ENCODE peak calls at places on chromosomes 1 and 21, in five cellular contexts. Y is activated naive CD4-positive, alpha-beta T cell treated with anti-CD3 and anti-CD28 coated beads, Interleukin-2, amount 50 U/mL, for 16 hours; S is brain microvascular endothelial cell; X is islet precursor cell; I is memory B cell. W is an unnamed sample.

GRCh38 chr1:78254517-78254916 is 208.8 kb downstream of the GIPC2 start:
- DNase-seq in X (no peak), Y (no peak), S (no peak), I (no peak), W (no peak)

GRCh38 chr1:216183007-216183406 is 240.2 kb downstream of the USH2A start:
- DNase-seq in I (no peak), S (peak; percentile 23), X (peak; percentile 84), Y (no peak), W (peak; percentile 68)

GRCh38 chr1:212355230-212355969 is 59.3 kb downstream of the PACC1 start:
- DNase-seq in S (no peak), Y (no peak), I (no peak), X (no peak), W (no peak)

GRCh38 chr21:31893841-31894240 is 21.0 kb downstream of the HUNK start:
- DNase-seq in X (peak; percentile 75), S (no peak), I (no peak), Y (no peak), W (no peak)

GRCh38 chr1:52518962-52519361 is 33.9 kb downstream of the TUT4 start:
- DNase-seq in S (no peak), I (no peak), X (no peak), Y (no peak), W (no peak)

GRCh38 chr1:239262538-239262937 is 123.8 kb upstream of the CHRM3 start:
- DNase-seq in I (no peak), X (no peak), S (no peak), Y (no peak), W (no peak)

GRCh38 chr1:31238986-31239613 is 587 bp downstream of the NKAIN1 start:
- DNase-seq in I (no peak), Y (no peak), X (peak; percentile 69), S (no peak), W (peak; percentile 32)

GRCh38 chr1:234748713-234749112 is 138.7 kb upstream of the IRF2BP2 start:
- DNase-seq in I (no peak), S (no peak), Y (no peak), X (no peak), W (no peak)

GRCh38 chr21:37564924-37565529 is 198.5 kb downstream of the DYRK1A start:
- DNase-seq in I (no peak), X (no peak), Y (no peak), S (peak; percentile 48), W (no peak)

W was measured in HAP-1.